ENCODE peak calls at places on chromosomes 6 and 20, in nine cellular contexts. D is PC-9; B is HL-60; E is esophagus squamous epithelium; O is CD8-positive, alpha-beta memory T cell; R is Panc1; K is neuronal stem cell; I is WERI-Rb-1; N is Caco-2. L is an unnamed sample. For H3K27me3, the result is how much of the 10 kb centered on the place peaks cover.

GRCh38 chr6:1510239-1510638 is 99.5 kb upstream of the FOXC1 start:
- DNase-seq in D (no peak), B (no peak), E (no peak), O (no peak), R (no peak), K (no peak), I (no peak), N (no peak), L (no peak)

GRCh38 chr6:3850451-3851203 is 1.5 kb downstream of the FAM50B start:
- DNase-seq in D (no peak), B (no peak), E (no peak), O (peak), R (no peak), K (no peak), I (no peak), N (no peak), L (no peak)

GRCh38 chr6:159067334-159067733 is 22.5 kb upstream of the TAGAP start:
- DNase-seq in D (no peak), B (peak), E (no peak), O (no peak), R (no peak), K (no peak), I (no peak), N (no peak), L (peak)

GRCh38 chr6:73743556-73743955 is 47.6 kb downstream of the CD109 start:
- DNase-seq in D (no peak), B (no peak), E (no peak), O (no peak), R (no peak), K (no peak), I (no peak), N (no peak), L (no peak)

GRCh38 chr6:19921821-19922220 is 84.7 kb downstream of the ID4 start:
- DNase-seq in D (no peak), B (no peak), E (no peak), O (no peak), R (no peak), K (no peak), I (peak), N (no peak), L (peak)

GRCh38 chr20:32164984-32165735 is 42.4 kb downstream of the PLAGL2 start:
- DNase-seq in D (no peak), B (no peak), E (no peak), O (no peak), R (no peak), K (no peak), I (no peak), N (no peak), L (no peak)

GRCh38 chr20:10893331-10893730 is 219.5 kb upstream of the JAG1 start:
- DNase-seq in D (no peak), B (no peak), E (no peak), O (no peak), R (no peak), K (no peak), I (no peak), N (no peak), L (no peak)

GRCh38 chr20:7924692-7925091 is 15.6 kb downstream of the HAO1 start:
- DNase-seq in D (no peak), B (no peak), E (no peak), O (no peak), R (peak), K (no peak), I (no peak), N (no peak), L (peak)

GRCh38 chr6:93418448-93419303 is 683 bp downstream of the EPHA7 start:
- DNase-seq in D (no peak), B (no peak), E (no peak), O (no peak), R (no peak), K (peak), I (peak), N (peak), L (no peak)

GRCh38 chr6:119612176-119612870 is 262.8 kb upstream of the MAN1A1 start:
- DNase-seq in D (no peak), B (no peak), E (no peak), O (no peak), R (no peak), K (no peak), I (no peak), N (no peak), L (no peak)

GRCh38 chr20:44765647-44766367 is 20.1 kb downstream of the KCNK15 start:
- DNase-seq in D (peak), B (no peak), E (no peak), O (no peak), R (no peak), K (no peak), I (no peak), N (no peak), L (peak)

GRCh38 chr20:38723982-38724602 is at the start of gene SLC32A1:
- DNase-seq in D (no peak), B (no peak), E (no peak), O (no peak), R (no peak), K (no peak), I (peak), N (no peak), L (no peak)

GRCh38 chr6:2990179-2990931 is 9.3 kb upstream of the NQO2 start:
- DNase-seq in D (peak), B (no peak), E (no peak), O (no peak), R (no peak), K (no peak), I (peak), N (peak), L (no peak)

GRCh38 chr20:36298061-36298460 is 8.1 kb upstream of the DLGAP4 start:
- DNase-seq in D (no peak), B (no peak), E (no peak), O (no peak), R (no peak), K (no peak), I (peak), N (no peak), L (no peak)
- H3K27me3 ChIP-seq in D (half or more), B (under half), E (under half), O (under half), R (under half), K (under half), I (under half), N (under half), L (under half)

GRCh38 chr20:50325651-50326050 is 135.0 kb downstream of the CEBPB start:
- DNase-seq in D (no peak), B (no peak), E (no peak), O (no peak), R (no peak), K (no peak), I (no peak), N (no peak), L (no peak)
- H3K27me3 ChIP-seq in D (under half), B (under half), E (under half), O (under half), R (under half), K (under half), I (under half), N (under half), L (under half)

GRCh38 chr20:59405226-59405815 is 104.9 kb downstream of the EDN3 start:
- DNase-seq in D (no peak), B (no peak), E (no peak), O (no peak), R (no peak), K (no peak), I (no peak), N (no peak), L (no peak)
- H3K27me3 ChIP-seq in D (half or more), B (under half), E (under half), O (under half), R (under half), K (under half), I (under half), N (under half), L (under half)

DNA sequence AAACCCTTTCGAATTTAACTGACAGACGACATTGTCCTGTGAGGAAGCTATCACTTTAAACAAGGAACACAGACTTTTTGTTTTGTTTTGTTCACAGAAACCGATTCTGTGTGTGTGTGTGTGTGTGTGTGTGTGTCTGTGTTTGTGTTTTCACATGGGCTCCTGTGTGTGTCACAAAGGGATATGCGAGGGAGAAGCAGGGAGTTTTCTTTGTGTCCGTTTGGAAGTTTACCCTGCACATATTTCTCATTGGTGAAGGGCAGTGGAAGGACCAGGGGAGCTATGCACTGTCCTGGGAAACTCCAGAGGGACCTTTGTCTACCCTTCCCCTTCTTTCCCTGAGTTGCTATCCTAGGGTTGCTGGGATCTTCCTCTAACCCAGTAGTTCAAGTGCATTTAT is 17.7 kb downstream of the POM121L2 start:
- DNase-seq in D (no peak), B (no peak), E (no peak), O (no peak), R (no peak), K (no peak), I (no peak), N (peak), L (no peak)
- H3K27me3 ChIP-seq in D (under half), B (under half), E (under half), O (half or more), R (under half), K (under half), I (half or more), N (under half), L (under half)

DNA sequence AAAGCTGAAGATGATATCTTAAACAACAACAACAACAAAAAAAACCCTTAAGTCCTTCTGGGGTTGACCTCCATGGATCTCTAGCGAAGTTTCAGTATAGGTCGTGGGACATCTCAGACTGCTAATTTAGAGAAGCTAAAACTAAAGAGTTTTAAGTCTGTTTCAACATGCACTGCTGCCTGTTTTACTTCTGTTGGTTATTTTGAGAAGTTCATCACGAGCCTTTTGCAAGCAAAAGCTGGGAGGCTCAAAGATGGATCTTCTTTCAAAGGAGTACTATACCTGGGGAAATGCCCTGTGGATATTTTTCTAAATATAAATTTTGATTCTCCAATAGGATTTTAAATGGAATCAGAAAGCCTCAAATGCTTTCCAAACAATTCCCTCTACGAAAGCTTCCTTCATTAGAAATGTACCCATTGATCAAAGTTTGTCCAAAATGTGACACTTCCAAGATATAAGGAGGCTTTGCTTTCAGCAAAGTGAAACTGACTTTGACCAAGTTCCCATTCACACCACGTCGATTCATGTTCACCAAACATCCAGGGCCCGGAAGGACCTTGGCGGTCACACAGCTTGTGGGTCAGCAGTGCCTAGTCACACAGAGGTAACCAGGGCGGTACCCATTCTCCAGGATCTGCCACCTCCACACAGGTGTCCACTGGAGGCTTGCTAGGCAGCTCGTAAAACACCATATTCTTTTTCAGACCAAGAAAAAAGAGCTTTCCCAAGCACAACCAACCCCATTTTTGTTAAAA is 94.7 kb upstream of the QKI start:
- DNase-seq in D (no peak), B (no peak), E (no peak), O (no peak), R (no peak), K (no peak), I (no peak), N (no peak), L (no peak)
- H3K27me3 ChIP-seq in D (under half), B (under half), E (under half), O (under half), R (under half), K (under half), I (under half), N (under half), L (under half)

GRCh38 chr6:56370127-56370540 is 122.8 kb upstream of the COL21A1 start:
- DNase-seq in D (peak), B (no peak), E (no peak), O (no peak), R (peak), K (peak), I (no peak), N (peak), L (peak)
- H3K27me3 ChIP-seq in D (under half), B (under half), E (under half), O (under half), R (under half), K (under half), I (under half), N (under half), L (under half)

DNA sequence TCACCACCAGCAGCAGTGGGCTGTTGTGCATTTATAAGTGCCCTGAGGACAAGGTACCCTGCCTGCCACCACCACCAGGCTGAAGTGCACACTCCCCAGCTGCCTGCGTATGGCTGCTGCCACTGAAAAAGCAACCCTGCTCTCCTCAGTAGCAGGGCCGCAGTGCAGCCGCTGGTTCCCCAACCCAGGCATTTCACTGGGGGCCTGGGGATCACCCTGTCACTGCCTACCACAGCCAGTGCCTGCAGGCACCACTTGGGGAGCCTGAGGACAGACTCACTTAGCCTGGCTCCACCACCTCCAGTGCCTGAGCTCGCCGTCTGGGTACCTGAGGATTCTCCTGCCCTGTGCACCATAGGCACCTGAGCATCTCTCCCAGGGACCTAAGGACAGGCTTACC is 215.6 kb downstream of the PACRG start:
- DNase-seq in D (no peak), B (no peak), E (no peak), O (no peak), R (no peak), K (no peak), I (no peak), N (no peak), L (no peak)
- H3K27me3 ChIP-seq in D (under half), B (under half), E (under half), O (under half), R (under half), K (under half), I (under half), N (under half), L (under half)